ENCODE peak calls at places on chromosomes 3 and 15, in four cellular contexts. I is mesendoderm, A is IMR-90, Q is H1. J is an unnamed sample.

GRCh38 chr3:154852515-154852914 is 227.6 kb upstream of the MME start:
- DNase-seq in I (no peak), A (peak; percentile 51), Q (no peak), J (no peak)

GRCh38 chr15:85443593-85444328 is 63.4 kb downstream of the AKAP13 start:
- DNase-seq in I (peak; percentile 95), A (peak; percentile 33), Q (no peak), J (no peak)

GRCh38 chr3:146781606-146782005 is 176.5 kb upstream of the PLSCR5 start:
- DNase-seq in I (no peak), A (peak; percentile 29), Q (no peak), J (no peak)

GRCh38 chr3:102181202-102181920 is 253.5 kb upstream of the ZPLD1 start:
- DNase-seq in I (peak; percentile 8), A (peak; percentile 88), Q (no peak), J (no peak)

GRCh38 chr3:154060606-154061380 is 60.4 kb upstream of the ARHGEF26 start:
- DNase-seq in I (peak; percentile 91), A (peak; percentile 25), Q (no peak), J (peak; percentile 35)

GRCh38 chr3:30770387-30770786 is 124.1 kb downstream of the GADL1 start:
- DNase-seq in I (peak; percentile 81), A (peak; percentile 90), Q (no peak), J (no peak)

GRCh38 chr15:74826372-74826819 is at the start of gene CPLX3:
- DNase-seq in I (no peak), A (no peak), Q (no peak), J (peak; percentile 59)

GRCh38 chr3:51385621-51386091 is 565 bp downstream of the MANF start:
- DNase-seq in I (no peak), A (no peak), Q (no peak), J (no peak)

GRCh38 chr15:101246391-101246790 is 5.5 kb downstream of the CHSY1 start:
- DNase-seq in I (no peak), A (no peak), Q (no peak), J (no peak)

GRCh38 chr3:127720161-127720823 is 47.5 kb downstream of the ABTB1 start:
- DNase-seq in I (no peak), A (no peak), Q (no peak), J (no peak)

GRCh38 chr3:127722104-127722784 is 49.5 kb downstream of the ABTB1 start:
- DNase-seq in I (peak; percentile 23), A (no peak), Q (no peak), J (no peak)

GRCh38 chr3:127721536-127721935 is 48.8 kb downstream of the ABTB1 start:
- DNase-seq in I (no peak), A (no peak), Q (no peak), J (no peak)

GRCh38 chr3:127722928-127723603 is 50.3 kb downstream of the ABTB1 start:
- DNase-seq in I (peak; percentile 37), A (peak; percentile 25), Q (no peak), J (no peak)

DNA sequence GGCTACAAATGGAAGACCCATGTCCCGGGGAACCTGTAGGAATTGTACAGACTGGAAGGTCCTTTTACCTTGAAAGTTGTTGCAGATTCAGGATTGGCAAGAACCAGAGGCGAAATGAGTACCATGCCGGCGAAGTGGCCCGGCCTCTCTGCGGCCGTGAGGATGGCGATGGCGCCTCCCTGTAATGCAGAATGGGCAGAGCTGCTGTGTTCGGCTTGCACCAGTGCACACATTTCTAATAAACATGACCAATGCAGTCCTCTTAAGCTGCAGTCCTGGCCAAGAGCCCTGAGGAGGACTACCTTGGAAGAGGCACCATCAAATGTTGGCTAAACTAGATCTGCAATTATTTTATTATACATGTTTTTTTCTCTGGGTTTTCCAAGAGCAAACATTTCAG is 48.2 kb downstream of the ABTB1 start:
- DNase-seq in I (no peak), A (no peak), Q (no peak), J (no peak)
- H3K56ac ChIP-seq in I (no peak overlapping the region), A (no peak overlapping the region), Q (no peak overlapping the region), J (no peak overlapping the region)

DNA sequence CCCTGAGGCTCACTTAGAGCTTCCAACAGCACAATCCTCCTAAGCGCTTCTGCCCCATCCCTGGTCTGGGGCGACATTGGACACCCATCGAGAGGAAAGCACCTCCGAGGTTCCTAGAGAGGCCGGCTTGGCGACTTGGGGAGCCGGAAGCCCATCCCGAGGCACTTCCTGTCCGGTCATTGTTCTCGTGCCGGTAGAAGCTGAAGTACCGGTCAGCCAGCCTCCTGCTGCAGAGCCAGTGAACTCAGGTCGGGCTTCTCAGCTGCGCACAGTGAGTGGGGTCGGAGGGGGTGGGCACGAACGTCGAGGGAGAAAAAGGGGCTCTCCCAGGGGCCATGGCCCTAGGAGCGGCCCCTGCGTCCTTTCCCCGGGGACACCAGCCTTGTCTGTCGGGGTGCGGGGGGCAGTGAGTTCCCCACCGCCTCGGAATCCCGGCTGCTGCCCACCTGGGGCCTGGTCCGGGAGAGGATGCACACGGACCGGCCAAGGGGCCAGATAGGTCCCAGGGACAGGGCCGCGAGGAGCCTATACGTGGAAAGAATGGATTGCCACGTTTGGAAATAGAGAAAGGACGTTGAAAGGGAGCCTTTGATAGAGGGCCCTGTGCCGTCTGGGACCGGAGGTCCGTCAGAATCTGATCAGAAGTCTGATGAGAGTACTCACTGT is at the start of gene ZNF35:
- DNase-seq in I (peak; percentile 94), A (peak; percentile 92), Q (peak; percentile 77), J (peak; percentile 92)
- H4K8ac ChIP-seq in I (peak within 1 kb of the TSS; percentile 100), A (peak within 1 kb of the TSS; percentile 96), Q (peak within 1 kb of the TSS; percentile 91), J (no peak within 1 kb of the TSS)

GRCh38 chr15:98889930-98890695 is 117.5 kb downstream of the PGPEP1L start:
- DNase-seq in I (peak; percentile 70), A (peak; percentile 95), Q (no peak), J (no peak)
- H3K18ac ChIP-seq in I (no peak overlapping the region), A (peak overlapping the region; percentile 99), Q (no peak overlapping the region), J (no peak overlapping the region)

GRCh38 chr3:71005797-71006321 is 577.7 kb downstream of the FOXP1 start:
- DNase-seq in I (no peak), A (no peak), Q (no peak), J (no peak)

GRCh38 chr3:71000483-71000882 is 583.0 kb downstream of the FOXP1 start:
- DNase-seq in I (no peak), A (no peak), Q (no peak), J (no peak)

GRCh38 chr3:71001303-71001702 is 582.2 kb downstream of the FOXP1 start:
- DNase-seq in I (no peak), A (peak; percentile 29), Q (no peak), J (no peak)

GRCh38 chr3:70999730-71000129 is 583.8 kb downstream of the FOXP1 start:
- DNase-seq in I (no peak), A (peak; percentile 82), Q (no peak), J (no peak)

DNA sequence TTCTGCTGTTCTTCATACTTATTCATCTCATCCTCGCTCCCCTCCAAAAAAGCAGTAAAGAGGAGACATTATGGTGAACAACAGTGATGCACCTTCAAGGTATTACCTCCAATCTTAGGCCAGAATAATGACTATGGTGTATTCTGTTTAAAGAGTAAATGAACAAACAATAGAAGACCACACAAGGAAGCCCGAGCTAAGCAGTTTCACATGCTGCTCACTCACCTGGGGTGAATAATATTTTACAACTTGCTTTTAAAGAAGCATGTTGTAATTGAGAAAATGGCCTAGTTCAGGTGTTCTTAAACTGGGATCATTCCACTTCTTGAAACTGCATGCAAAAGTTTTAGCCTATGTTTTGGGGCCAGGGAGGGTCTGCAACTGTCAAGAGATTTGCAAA is 581.2 kb downstream of the FOXP1 start:
- DNase-seq in I (no peak), A (no peak), Q (no peak), J (no peak)
- H3K56ac ChIP-seq in I (no peak overlapping the region), A (no peak overlapping the region), Q (no peak overlapping the region), J (no peak overlapping the region)

DNA sequence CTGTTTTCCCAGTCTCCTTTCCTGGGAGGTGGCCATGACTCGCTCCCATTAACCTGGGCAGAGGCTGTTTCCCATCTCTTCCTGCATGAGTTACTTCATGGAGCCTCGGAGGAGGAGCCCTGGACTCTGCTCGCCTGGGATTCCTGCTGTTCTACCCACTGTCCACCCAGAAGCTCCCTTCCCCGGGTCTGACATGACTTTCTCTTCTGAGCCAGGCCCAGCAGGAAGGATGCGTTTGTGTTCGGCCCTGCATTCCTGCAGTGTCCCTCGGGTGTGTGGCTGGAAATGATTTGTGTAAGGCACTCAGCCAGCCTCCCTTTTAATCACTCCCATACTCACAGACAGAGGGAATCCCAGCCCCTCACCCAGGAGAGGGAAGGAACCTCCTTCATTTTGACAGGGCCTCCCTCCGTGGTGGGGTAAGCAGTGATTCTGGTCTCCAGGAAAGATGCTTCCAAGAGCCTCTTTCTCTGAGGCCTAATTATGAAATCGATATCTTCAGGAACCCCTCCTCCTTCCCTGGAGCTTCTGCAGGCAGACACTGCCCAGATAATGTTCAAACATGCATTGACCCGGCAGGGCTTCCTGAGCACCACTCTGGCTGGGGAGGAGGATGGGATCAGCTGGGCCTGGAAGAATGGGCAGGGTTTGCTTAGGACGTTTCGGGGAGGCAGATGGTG is 41.6 kb upstream of the DLG1 start:
- DNase-seq in I (peak; percentile 23), A (peak; percentile 20), Q (no peak), J (no peak)
- H4K8ac ChIP-seq in I (no peak overlapping the region), A (peak overlapping the region; percentile 74), Q (peak overlapping the region; percentile 36), J (no peak overlapping the region)

DNA sequence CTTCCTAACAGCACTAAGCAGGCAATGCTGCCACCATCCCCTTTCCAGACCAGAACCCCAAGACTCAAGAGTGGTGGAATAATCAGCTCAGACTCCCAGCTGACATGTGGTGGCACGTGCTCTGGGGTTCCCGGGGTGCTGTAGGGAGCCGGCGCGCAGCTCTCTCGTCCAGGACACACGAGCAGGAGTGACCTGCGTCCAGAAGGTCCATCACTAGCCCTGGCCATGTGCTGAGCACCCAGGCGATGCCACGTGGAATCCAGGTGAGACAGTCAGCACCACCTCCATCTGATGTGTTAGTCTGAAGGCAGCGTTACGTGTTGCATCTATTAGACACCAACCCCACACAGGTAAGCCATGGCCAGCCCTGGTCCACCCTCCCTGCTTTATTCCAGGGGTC is 78.2 kb downstream of the VGLL4 start:
- DNase-seq in I (no peak), A (no peak), Q (no peak), J (no peak)
- H3K18ac ChIP-seq in I (no peak overlapping the region), A (no peak overlapping the region), Q (no peak overlapping the region), J (no peak overlapping the region)

GRCh38 chr15:56160966-56161365 is 82.7 kb downstream of the RFX7 start:
- DNase-seq in I (peak; percentile 56), A (peak; percentile 14), Q (no peak), J (no peak)
- H3K56ac ChIP-seq in I (no peak overlapping the region), A (no peak overlapping the region), Q (no peak overlapping the region), J (no peak overlapping the region)